ENCODE peak calls at places on chromosome 14, in six cellular contexts. One of them, this sample, is unnamed.

GRCh38 chr14:94447986-94448808 is 4.4 kb downstream of the SERPINA11 start:
- DNase-seq in hepatocyte: no peak
- DNase-seq in endodermal cell: no peak
- DNase-seq in nephron progenitor cell: no peak
- DNase-seq in BE2C: no peak
- DNase-seq in uterus: no peak
- DNase-seq in this sample: no peak

GRCh38 chr14:100891051-100891450 is 12.5 kb downstream of the RTL1 start:
- DNase-seq in uterus: peak; percentile 9
- DNase-seq in hepatocyte: no peak
- DNase-seq in nephron progenitor cell: no peak
- DNase-seq in BE2C: no peak
- DNase-seq in endodermal cell: no peak
- DNase-seq in this sample: no peak

GRCh38 chr14:70893842-70894237 is 13.4 kb upstream of the PCNX1 start:
- DNase-seq in hepatocyte: no peak
- DNase-seq in uterus: no peak
- DNase-seq in BE2C: no peak
- DNase-seq in nephron progenitor cell: no peak
- DNase-seq in endodermal cell: no peak
- DNase-seq in this sample: no peak

GRCh38 chr14:89844508-89844907 is 110.0 kb downstream of the EFCAB11 start:
- DNase-seq in nephron progenitor cell: no peak
- DNase-seq in uterus: no peak
- DNase-seq in BE2C: no peak
- DNase-seq in hepatocyte: no peak
- DNase-seq in endodermal cell: no peak
- DNase-seq in this sample: no peak

GRCh38 chr14:102317564-102318248 is 1.8 kb upstream of the ZNF839 start:
- DNase-seq in BE2C: no peak
- DNase-seq in uterus: no peak
- DNase-seq in hepatocyte: peak; percentile 45
- DNase-seq in nephron progenitor cell: no peak
- DNase-seq in endodermal cell: no peak
- DNase-seq in this sample: no peak

GRCh38 chr14:56172571-56172971 is 54.4 kb downstream of the PELI2 start:
- DNase-seq in nephron progenitor cell: no peak
- DNase-seq in hepatocyte: no peak
- DNase-seq in BE2C: no peak
- DNase-seq in endodermal cell: no peak
- DNase-seq in uterus: no peak
- DNase-seq in this sample: no peak

GRCh38 chr14:103549361-103550311 is 12.8 kb downstream of the BAG5 start:
- DNase-seq in nephron progenitor cell: no peak
- DNase-seq in BE2C: peak; percentile 56
- DNase-seq in endodermal cell: no peak
- DNase-seq in uterus: peak; percentile 30
- DNase-seq in hepatocyte: no peak
- DNase-seq in this sample: no peak

GRCh38 chr14:92471919-92472318 is 41.7 kb upstream of the RIN3 start:
- DNase-seq in uterus: no peak
- DNase-seq in endodermal cell: peak; percentile 78
- DNase-seq in nephron progenitor cell: no peak
- DNase-seq in hepatocyte: peak; percentile 84
- DNase-seq in BE2C: no peak
- DNase-seq in this sample: no peak

GRCh38 chr14:61025239-61026223 is 44.5 kb downstream of the SLC38A6 start:
- DNase-seq in nephron progenitor cell: peak; percentile 52
- DNase-seq in hepatocyte: peak; percentile 75
- DNase-seq in endodermal cell: peak; percentile 72
- DNase-seq in uterus: peak; percentile 50
- DNase-seq in BE2C: peak; percentile 49
- DNase-seq in this sample: peak; percentile 55

GRCh38 chr14:32731249-32731648 is 207.4 kb upstream of the NPAS3 start:
- DNase-seq in BE2C: no peak
- DNase-seq in uterus: no peak
- DNase-seq in endodermal cell: no peak
- DNase-seq in nephron progenitor cell: no peak
- DNase-seq in hepatocyte: no peak
- DNase-seq in this sample: no peak

GRCh38 chr14:74324945-74325361 is 22.2 kb upstream of the ABCD4 start:
- DNase-seq in endodermal cell: peak; percentile 72
- DNase-seq in BE2C: no peak
- DNase-seq in hepatocyte: peak; percentile 56
- DNase-seq in nephron progenitor cell: no peak
- DNase-seq in uterus: no peak
- DNase-seq in this sample: peak; percentile 14

GRCh38 chr14:26597136-26598080 is at the start of gene NOVA1:
- DNase-seq in hepatocyte: peak; percentile 16
- DNase-seq in endodermal cell: peak; percentile 74
- DNase-seq in uterus: peak; percentile 38
- DNase-seq in nephron progenitor cell: peak; percentile 54
- DNase-seq in BE2C: peak; percentile 47
- DNase-seq in this sample: peak; percentile 54

GRCh38 chr14:23352506-23353432 is at the start of gene SLC22A17:
- DNase-seq in nephron progenitor cell: peak; percentile 78
- DNase-seq in BE2C: peak; percentile 82
- DNase-seq in hepatocyte: peak; percentile 93
- DNase-seq in uterus: peak; percentile 89
- DNase-seq in endodermal cell: peak; percentile 93
- DNase-seq in this sample: peak; percentile 70

GRCh38 chr14:23349156-23349845 is 3.4 kb downstream of the SLC22A17 start:
- DNase-seq in nephron progenitor cell: no peak
- DNase-seq in endodermal cell: no peak
- DNase-seq in uterus: no peak
- DNase-seq in hepatocyte: no peak
- DNase-seq in BE2C: no peak
- DNase-seq in this sample: no peak

GRCh38 chr14:23354990-23355389 is 2.3 kb upstream of the SLC22A17 start:
- DNase-seq in nephron progenitor cell: no peak
- DNase-seq in BE2C: no peak
- DNase-seq in endodermal cell: no peak
- DNase-seq in uterus: no peak
- DNase-seq in hepatocyte: no peak
- DNase-seq in this sample: no peak

GRCh38 chr14:23353433-23353780 is 720 bp upstream of the SLC22A17 start:
- DNase-seq in hepatocyte: no peak
- DNase-seq in nephron progenitor cell: no peak
- DNase-seq in endodermal cell: no peak
- DNase-seq in BE2C: no peak
- DNase-seq in uterus: no peak
- DNase-seq in this sample: no peak

GRCh38 chr14:23351681-23352505 is 794 bp downstream of the SLC22A17 start:
- DNase-seq in BE2C: peak; percentile 45
- DNase-seq in endodermal cell: peak; percentile 76
- DNase-seq in nephron progenitor cell: peak; percentile 56
- DNase-seq in uterus: no peak
- DNase-seq in hepatocyte: peak; percentile 42
- DNase-seq in this sample: peak; percentile 36
- TF ChIP-seq CTCF in BE2C: peak; percentile 16
- TF ChIP-seq CTCF in endodermal cell: peak; percentile 38
- TF ChIP-seq CTCF in nephron progenitor cell: peak; percentile 6
- TF ChIP-seq CTCF in uterus: no peak
- TF ChIP-seq CTCF in hepatocyte: peak; percentile 21
- TF ChIP-seq CTCF in this sample: peak; percentile 28

DNA sequence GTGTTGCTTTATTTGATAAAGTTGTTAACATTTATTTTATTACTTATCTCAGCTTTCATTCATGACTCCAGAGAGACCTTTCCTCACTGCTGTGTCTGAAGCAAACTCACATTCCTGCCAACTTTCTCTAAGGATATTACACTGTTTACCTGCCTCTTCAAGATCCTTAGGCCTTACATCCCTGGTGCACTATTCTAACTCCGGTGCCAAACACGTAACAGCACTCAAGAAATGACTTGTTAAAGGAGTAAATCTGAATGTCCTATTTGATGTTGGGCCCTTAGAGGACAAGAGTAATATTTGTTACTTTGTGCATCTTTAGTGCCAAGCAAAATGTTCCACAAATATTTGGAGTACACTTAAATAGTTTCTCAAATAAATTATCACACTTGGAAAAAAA is 324.1 kb upstream of the FLRT2 start:
- DNase-seq in nephron progenitor cell: no peak
- DNase-seq in endodermal cell: no peak
- DNase-seq in uterus: no peak
- DNase-seq in BE2C: no peak
- DNase-seq in hepatocyte: no peak
- DNase-seq in this sample: no peak
- TF ChIP-seq CTCF in nephron progenitor cell: no peak
- TF ChIP-seq CTCF in endodermal cell: no peak
- TF ChIP-seq CTCF in uterus: no peak
- TF ChIP-seq CTCF in BE2C: no peak
- TF ChIP-seq CTCF in hepatocyte: no peak
- TF ChIP-seq CTCF in this sample: no peak

GRCh38 chr14:79724934-79725717 is 486.2 kb downstream of the DIO2 start:
- DNase-seq in hepatocyte: no peak
- DNase-seq in nephron progenitor cell: no peak
- DNase-seq in endodermal cell: no peak
- DNase-seq in BE2C: no peak
- DNase-seq in uterus: no peak
- DNase-seq in this sample: no peak
- TF ChIP-seq CTCF in hepatocyte: no peak
- TF ChIP-seq CTCF in nephron progenitor cell: no peak
- TF ChIP-seq CTCF in endodermal cell: no peak
- TF ChIP-seq CTCF in BE2C: no peak
- TF ChIP-seq CTCF in uterus: no peak
- TF ChIP-seq CTCF in this sample: no peak

DNA sequence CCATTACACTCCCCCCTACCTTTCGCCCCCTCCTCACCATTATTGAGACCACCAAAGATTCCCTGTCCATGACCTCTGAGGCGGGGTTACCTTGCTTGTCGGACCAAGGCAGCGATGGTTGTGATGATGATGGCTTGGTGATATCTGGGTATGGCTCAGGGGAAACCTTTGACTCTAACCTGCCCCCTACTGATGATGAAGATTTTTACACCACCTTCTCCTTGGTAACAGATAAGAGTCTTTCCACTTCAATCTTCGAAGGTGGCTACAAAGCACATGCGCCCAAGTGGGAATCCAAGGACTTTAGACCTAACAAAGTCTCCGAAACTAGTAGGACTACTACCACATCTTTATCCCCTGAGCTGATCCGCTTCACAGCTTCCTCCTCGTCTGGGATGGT is 350.2 kb downstream of the DIO2 start:
- DNase-seq in uterus: no peak
- DNase-seq in endodermal cell: peak; percentile 71
- DNase-seq in nephron progenitor cell: no peak
- DNase-seq in hepatocyte: no peak
- DNase-seq in BE2C: no peak
- DNase-seq in this sample: no peak
- TF ChIP-seq CTCF in uterus: no peak
- TF ChIP-seq CTCF in endodermal cell: peak; percentile 69
- TF ChIP-seq CTCF in nephron progenitor cell: no peak
- TF ChIP-seq CTCF in hepatocyte: no peak
- TF ChIP-seq CTCF in BE2C: peak; percentile 39
- TF ChIP-seq CTCF in this sample: no peak

GRCh38 chr14:96053236-96053599 is 14.1 kb downstream of the C14orf132 start:
- DNase-seq in endodermal cell: no peak
- DNase-seq in BE2C: no peak
- DNase-seq in hepatocyte: no peak
- DNase-seq in nephron progenitor cell: no peak
- DNase-seq in uterus: no peak
- DNase-seq in this sample: no peak

GRCh38 chr14:96051231-96051630 is 12.1 kb downstream of the C14orf132 start:
- DNase-seq in nephron progenitor cell: no peak
- DNase-seq in uterus: no peak
- DNase-seq in endodermal cell: no peak
- DNase-seq in hepatocyte: no peak
- DNase-seq in BE2C: no peak
- DNase-seq in this sample: no peak

GRCh38 chr14:96051642-96052540 is 12.7 kb downstream of the C14orf132 start:
- DNase-seq in endodermal cell: peak; percentile 78
- DNase-seq in uterus: no peak
- DNase-seq in BE2C: no peak
- DNase-seq in nephron progenitor cell: no peak
- DNase-seq in hepatocyte: no peak
- DNase-seq in this sample: no peak

GRCh38 chr14:96053600-96054381 is 14.6 kb downstream of the C14orf132 start:
- DNase-seq in hepatocyte: peak; percentile 54
- DNase-seq in BE2C: peak; percentile 46
- DNase-seq in nephron progenitor cell: no peak
- DNase-seq in uterus: peak; percentile 93
- DNase-seq in endodermal cell: no peak
- DNase-seq in this sample: no peak

DNA sequence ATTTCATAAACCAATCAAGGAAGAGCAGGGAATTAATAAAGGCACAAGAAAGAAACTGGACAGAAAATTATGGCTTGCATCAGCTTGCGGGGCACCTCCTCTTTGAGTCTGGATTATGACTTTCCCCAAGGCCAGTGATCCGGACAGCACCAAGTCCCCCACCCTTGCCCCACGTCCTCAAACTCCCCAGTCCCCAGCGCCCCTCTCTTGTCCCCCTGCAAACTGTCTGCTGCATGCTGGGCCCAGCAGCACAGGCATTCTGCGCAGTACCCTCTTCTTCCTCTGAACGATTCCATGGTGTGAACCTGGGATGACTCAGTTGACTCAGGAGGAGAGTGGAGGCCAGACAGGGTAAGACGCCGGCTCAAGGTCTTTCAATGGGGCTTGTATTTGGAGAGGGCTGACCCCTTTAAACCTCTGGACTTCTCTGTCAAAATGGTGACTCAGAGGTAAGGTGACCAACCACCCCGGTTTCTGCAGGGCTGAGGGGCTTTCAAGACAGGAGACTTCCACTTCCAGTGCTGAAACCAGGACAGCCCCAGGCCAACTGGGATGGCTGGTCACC is 13.5 kb downstream of the C14orf132 start:
- DNase-seq in endodermal cell: no peak
- DNase-seq in uterus: no peak
- DNase-seq in hepatocyte: no peak
- DNase-seq in nephron progenitor cell: no peak
- DNase-seq in BE2C: no peak
- DNase-seq in this sample: no peak
- TF ChIP-seq CTCF in endodermal cell: no peak
- TF ChIP-seq CTCF in uterus: no peak
- TF ChIP-seq CTCF in hepatocyte: no peak
- TF ChIP-seq CTCF in nephron progenitor cell: no peak
- TF ChIP-seq CTCF in BE2C: peak; percentile 2
- TF ChIP-seq CTCF in this sample: no peak